ENCODE peak calls at places on chromosomes 4 and X, in four cellular contexts. E is H1, Y is GM12878, Z is K562. T is an unnamed sample.

GRCh38 chr4:156732634-156733033 is 239.0 kb downstream of the PDGFC start:
- DNase-seq in E (no peak), Y (no peak), Z (no peak), T (no peak)

GRCh38 chr4:8209997-8210396 is 10.9 kb downstream of the SH3TC1 start:
- DNase-seq in E (no peak), Y (no peak), Z (no peak), T (no peak)

GRCh38 chrX:19122641-19123009 is 357 bp upstream of the ADGRG2 start:
- DNase-seq in E (peak; percentile 45), Y (no peak), Z (no peak), T (no peak)

GRCh38 chrX:21747523-21747922 is 10.4 kb downstream of the SMPX start:
- DNase-seq in E (no peak), Y (no peak), Z (no peak), T (no peak)

GRCh38 chr4:39469429-39470077 is 10.7 kb downstream of the LIAS start:
- DNase-seq in E (no peak), Y (peak; percentile 48), Z (peak; percentile 48), T (peak; percentile 62)

GRCh38 chr4:90904018-90904417 is 776.8 kb downstream of the CCSER1 start:
- DNase-seq in E (no peak), Y (no peak), Z (no peak), T (no peak)

GRCh38 chrX:105120460-105120859 is 100.0 kb downstream of the TEX13A start:
- DNase-seq in E (no peak), Y (no peak), Z (no peak), T (no peak)

GRCh38 chr4:75736862-75737261 is 12.5 kb downstream of the USO1 start:
- DNase-seq in E (no peak), Y (no peak), Z (no peak), T (no peak)

GRCh38 chrX:9526965-9527364 is 62.1 kb downstream of the TBL1X start:
- DNase-seq in E (no peak), Y (no peak), Z (no peak), T (no peak)

GRCh38 chr4:92618968-92619367 is 315.2 kb downstream of the GRID2 start:
- DNase-seq in E (no peak), Y (no peak), Z (no peak), T (no peak)

GRCh38 chr4:152972821-152973613 is 36.9 kb downstream of the FHDC1 start:
- DNase-seq in E (no peak), Y (no peak), Z (no peak), T (no peak)

DNA sequence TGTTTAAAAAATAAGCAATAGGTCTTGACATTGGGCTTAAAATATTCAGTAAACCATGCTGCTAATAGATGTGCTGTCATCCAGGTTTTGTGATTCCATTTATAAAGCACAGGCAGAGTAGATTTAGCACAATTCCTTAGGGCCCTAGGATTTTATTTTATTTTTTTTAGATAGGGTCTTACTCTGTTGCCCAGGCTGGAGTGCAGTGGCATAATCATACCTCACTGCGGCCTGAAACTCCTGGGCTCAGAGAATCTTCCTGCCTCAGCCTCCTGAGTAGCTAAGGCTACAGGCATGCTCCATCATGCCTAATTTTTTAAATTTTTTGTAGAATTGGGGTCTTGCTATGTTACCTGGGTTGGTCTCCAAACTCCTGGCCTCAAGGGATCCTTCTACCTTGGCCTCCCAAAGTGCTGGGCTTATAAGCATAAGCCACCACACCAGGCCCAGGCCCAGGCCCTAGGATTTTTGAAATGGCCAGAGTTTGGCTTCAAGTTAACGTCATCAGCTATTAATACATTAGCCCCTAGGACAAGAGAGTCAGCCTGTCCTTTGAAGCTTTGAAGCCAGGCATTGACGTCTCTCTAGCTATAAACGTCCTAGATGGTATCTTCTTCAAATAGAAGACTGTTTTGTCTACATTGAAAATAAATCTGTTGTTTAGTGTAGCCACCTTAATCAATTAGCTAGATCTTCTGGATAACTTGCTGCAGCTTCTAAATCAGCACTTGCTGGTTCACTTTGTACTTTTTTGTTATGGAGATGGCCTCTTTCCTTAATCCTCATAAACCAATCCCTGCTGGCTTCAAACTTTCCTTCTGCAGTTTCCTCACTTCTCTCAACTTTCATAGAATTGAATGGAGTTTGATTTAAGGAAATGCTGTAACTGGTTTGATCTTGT is 35.8 kb downstream of the EIF2S3 start:
- DNase-seq in E (no peak), Y (no peak), Z (no peak), T (no peak)
- TF ChIP-seq NRF1 in E (no peak), Y (no peak), Z (no peak), T (no peak)

GRCh38 chrX:134542485-134542884 is 82.5 kb downstream of the HPRT1 start:
- DNase-seq in E (no peak), Y (no peak), Z (peak; percentile 35), T (no peak)
- TF ChIP-seq NRF1 in E (no peak), Y (no peak), Z (no peak), T (no peak)

GRCh38 chrX:38583185-38583584 is 21.8 kb downstream of the TSPAN7 start:
- DNase-seq in E (no peak), Y (no peak), Z (no peak), T (no peak)

GRCh38 chrX:38574858-38575257 is 13.5 kb downstream of the TSPAN7 start:
- DNase-seq in E (no peak), Y (no peak), Z (no peak), T (no peak)

GRCh38 chrX:38578152-38578551 is 16.8 kb downstream of the TSPAN7 start:
- DNase-seq in E (no peak), Y (no peak), Z (no peak), T (no peak)

GRCh38 chrX:38575888-38576287 is 14.5 kb downstream of the TSPAN7 start:
- DNase-seq in E (no peak), Y (no peak), Z (no peak), T (no peak)

GRCh38 chrX:38577738-38578137 is 16.4 kb downstream of the TSPAN7 start:
- DNase-seq in E (no peak), Y (no peak), Z (no peak), T (no peak)
- TF ChIP-seq NRF1 in E (no peak), Y (no peak), Z (no peak), T (no peak)

GRCh38 chrX:46130246-46130645 is 415.0 kb downstream of the ZNF674 start:
- DNase-seq in E (no peak), Y (no peak), Z (no peak), T (no peak)

DNA sequence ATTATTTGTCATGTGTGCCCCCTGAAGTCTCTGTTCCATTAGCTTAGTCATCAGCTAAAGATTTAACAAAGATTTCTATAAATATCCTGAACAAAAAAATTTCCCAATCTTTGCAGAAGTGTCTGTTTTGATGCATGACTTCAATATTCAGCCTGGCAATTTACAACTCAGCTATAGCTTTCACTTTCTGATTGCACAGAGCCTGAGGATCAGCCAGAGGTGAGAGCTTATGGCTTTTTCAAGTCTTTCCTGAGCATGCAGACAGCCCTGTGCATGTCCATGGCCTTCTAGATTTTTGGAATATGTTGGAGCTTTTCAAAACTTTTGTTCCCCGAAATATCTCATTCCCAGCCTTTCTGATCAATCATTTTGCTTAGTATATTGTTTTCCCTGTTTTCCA is 420.1 kb downstream of the ZNF674 start:
- DNase-seq in E (no peak), Y (no peak), Z (no peak), T (no peak)
- TF ChIP-seq NRF1 in E (no peak), Y (no peak), Z (no peak), T (no peak)

DNA sequence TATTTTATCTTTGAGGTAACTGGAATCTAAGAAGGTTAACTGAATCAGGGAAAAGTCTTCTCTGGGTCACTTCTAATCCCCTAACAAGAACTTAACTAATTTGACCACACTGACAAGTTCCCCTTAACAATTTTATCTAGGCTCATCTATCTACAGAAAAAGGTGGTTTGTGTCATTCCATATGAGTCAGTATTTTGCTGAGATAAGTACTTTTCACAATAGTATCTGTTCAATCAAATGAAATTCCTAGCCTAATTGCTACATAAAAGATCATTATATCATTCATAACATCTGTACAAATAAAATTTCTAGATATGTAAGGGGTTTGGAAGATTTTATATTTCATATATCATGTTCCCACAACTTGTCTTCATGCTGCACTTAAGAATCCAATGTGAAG is 45.6 kb downstream of the COL25A1 start:
- DNase-seq in E (no peak), Y (no peak), Z (no peak), T (no peak)
- TF ChIP-seq NRF1 in E (no peak), Y (no peak), Z (no peak), T (no peak)